ENCODE peak calls at places on chromosomes 12 and 14, in five cellular contexts. One of them, this sample, is unnamed.

GRCh38 chr14:39138450-39138849 is 24.3 kb downstream of the GEMIN2 start:
- DNase-seq in osteoblast: no peak
- DNase-seq in GM12878: no peak
- DNase-seq in Calu3: no peak
- DNase-seq in AG20443: no peak
- DNase-seq in this sample: no peak

GRCh38 chr14:22536853-22537338 is 52.1 kb downstream of the DAD1 start:
- DNase-seq in Calu3: peak; percentile 78
- DNase-seq in GM12878: peak; percentile 94
- DNase-seq in osteoblast: peak; percentile 87
- DNase-seq in AG20443: peak; percentile 93
- DNase-seq in this sample: peak; percentile 82

GRCh38 chr14:23061995-23062394 is 4.7 kb upstream of the CDH24 start:
- DNase-seq in Calu3: peak; percentile 85
- DNase-seq in AG20443: peak; percentile 89
- DNase-seq in GM12878: no peak
- DNase-seq in osteoblast: peak; percentile 99
- DNase-seq in this sample: no peak

GRCh38 chr12:81811066-81811777 is 52.1 kb upstream of the PPFIA2 start:
- DNase-seq in Calu3: no peak
- DNase-seq in GM12878: no peak
- DNase-seq in AG20443: no peak
- DNase-seq in osteoblast: no peak
- DNase-seq in this sample: no peak

GRCh38 chr12:27733052-27733656 is 22.5 kb downstream of the MRPS35 start:
- DNase-seq in Calu3: peak; percentile 36
- DNase-seq in GM12878: no peak
- DNase-seq in AG20443: peak; percentile 56
- DNase-seq in osteoblast: no peak
- DNase-seq in this sample: no peak

GRCh38 chr14:105368426-105368825 is 29.9 kb upstream of the TEX22 start:
- DNase-seq in AG20443: no peak
- DNase-seq in osteoblast: no peak
- DNase-seq in Calu3: no peak
- DNase-seq in GM12878: no peak
- DNase-seq in this sample: no peak

GRCh38 chr12:108825205-108825950 is 32.0 kb downstream of the SSH1 start:
- DNase-seq in osteoblast: no peak
- DNase-seq in GM12878: peak; percentile 63
- DNase-seq in AG20443: no peak
- DNase-seq in Calu3: no peak
- DNase-seq in this sample: no peak

GRCh38 chr14:54348001-54348611 is 48.7 kb upstream of the CDKN3 start:
- DNase-seq in osteoblast: no peak
- DNase-seq in GM12878: no peak
- DNase-seq in Calu3: peak; percentile 46
- DNase-seq in AG20443: peak; percentile 58
- DNase-seq in this sample: no peak

GRCh38 chr12:107138990-107139389 is 45.6 kb upstream of the CRY1 start:
- DNase-seq in Calu3: no peak
- DNase-seq in GM12878: no peak
- DNase-seq in AG20443: no peak
- DNase-seq in osteoblast: no peak
- DNase-seq in this sample: no peak

GRCh38 chr12:243381-243780 is 19.3 kb downstream of the SLC6A13 start:
- DNase-seq in osteoblast: no peak
- DNase-seq in AG20443: no peak
- DNase-seq in Calu3: no peak
- DNase-seq in GM12878: no peak
- DNase-seq in this sample: no peak

GRCh38 chr14:21003788-21004346 is 4.8 kb downstream of the SLC39A2 start:
- DNase-seq in GM12878: no peak
- DNase-seq in Calu3: no peak
- DNase-seq in osteoblast: no peak
- DNase-seq in AG20443: no peak
- DNase-seq in this sample: no peak

GRCh38 chr14:59276235-59276634 is 87.8 kb downstream of the DAAM1 start:
- DNase-seq in Calu3: no peak
- DNase-seq in AG20443: no peak
- DNase-seq in GM12878: no peak
- DNase-seq in osteoblast: no peak
- DNase-seq in this sample: no peak

GRCh38 chr14:63893701-63894458 is 41.1 kb downstream of the SYNE2 start:
- DNase-seq in osteoblast: peak; percentile 85
- DNase-seq in Calu3: no peak
- DNase-seq in AG20443: peak; percentile 69
- DNase-seq in GM12878: no peak
- DNase-seq in this sample: no peak

GRCh38 chr14:68309121-68309520 is 483.7 kb downstream of the ZFP36L1 start:
- DNase-seq in Calu3: no peak
- DNase-seq in AG20443: no peak
- DNase-seq in GM12878: no peak
- DNase-seq in osteoblast: no peak
- DNase-seq in this sample: no peak

GRCh38 chr12:32312049-32312670 is 87.2 kb upstream of the FGD4 start:
- DNase-seq in AG20443: peak; percentile 55
- DNase-seq in osteoblast: peak; percentile 69
- DNase-seq in GM12878: peak; percentile 21
- DNase-seq in Calu3: peak; percentile 16
- DNase-seq in this sample: no peak

GRCh38 chr14:99242816-99243795 is 28.9 kb downstream of the BCL11B start:
- DNase-seq in osteoblast: no peak
- DNase-seq in Calu3: no peak
- DNase-seq in GM12878: no peak
- DNase-seq in AG20443: no peak
- DNase-seq in this sample: no peak

GRCh38 chr12:92439397-92439779 is 263.4 kb upstream of the PLEKHG7 start:
- DNase-seq in osteoblast: peak; percentile 50
- DNase-seq in GM12878: no peak
- DNase-seq in AG20443: peak; percentile 72
- DNase-seq in Calu3: no peak
- DNase-seq in this sample: no peak

GRCh38 chr12:10278104-10278503 is 29.6 kb upstream of the KLRD1 start:
- DNase-seq in osteoblast: no peak
- DNase-seq in Calu3: no peak
- DNase-seq in GM12878: no peak
- DNase-seq in AG20443: no peak
- DNase-seq in this sample: no peak

GRCh38 chr12:124938606-124939427 is 24.4 kb upstream of the UBC start:
- DNase-seq in Calu3: peak; percentile 79
- DNase-seq in GM12878: peak; percentile 55
- DNase-seq in AG20443: peak; percentile 54
- DNase-seq in osteoblast: no peak
- DNase-seq in this sample: peak; percentile 54

GRCh38 chr14:84025258-84026012 is 1504.5 kb upstream of the FLRT2 start:
- DNase-seq in osteoblast: no peak
- DNase-seq in GM12878: no peak
- DNase-seq in AG20443: no peak
- DNase-seq in Calu3: no peak
- DNase-seq in this sample: no peak

GRCh38 chr12:15563683-15564082 is 225.5 kb downstream of the EPS8 start:
- DNase-seq in GM12878: no peak
- DNase-seq in Calu3: peak; percentile 4
- DNase-seq in osteoblast: peak; percentile 38
- DNase-seq in AG20443: peak; percentile 45
- DNase-seq in this sample: no peak

This sample was measured in GM06990.